ENCODE peak calls at places on chromosomes 5 and 9, in four cellular contexts. One of them, this sample, is unnamed.

GRCh38 chr5:151225475-151225874 is 1.6 kb upstream of the CCDC69 start:
- DNase-seq in HepG2: no peak
- DNase-seq in K562: no peak
- DNase-seq in A549: no peak
- DNase-seq in this sample: no peak

GRCh38 chr5:180648658-180649296 is 623 bp downstream of the FLT4 start:
- DNase-seq in A549: peak; percentile 73
- DNase-seq in K562: peak; percentile 82
- DNase-seq in HepG2: no peak
- DNase-seq in this sample: no peak

GRCh38 chr9:77649109-77649812 is 1.1 kb upstream of the GNA14 start:
- DNase-seq in K562: no peak
- DNase-seq in A549: peak; percentile 17
- DNase-seq in HepG2: peak; percentile 19
- DNase-seq in this sample: no peak

GRCh38 chr5:55225346-55225745 is 1.8 kb downstream of the MCIDAS start:
- DNase-seq in HepG2: no peak
- DNase-seq in K562: no peak
- DNase-seq in A549: no peak
- DNase-seq in this sample: no peak

GRCh38 chr5:122999947-123000563 is 36.5 kb downstream of the PPIC start:
- DNase-seq in HepG2: peak; percentile 6
- DNase-seq in A549: peak; percentile 39
- DNase-seq in K562: peak; percentile 73
- DNase-seq in this sample: peak; percentile 40

GRCh38 chr5:156356238-156356637 is 29.3 kb downstream of the SGCD start:
- DNase-seq in K562: no peak
- DNase-seq in HepG2: no peak
- DNase-seq in A549: no peak
- DNase-seq in this sample: no peak

GRCh38 chr5:147635882-147636531 is 126.1 kb upstream of the DPYSL3 start:
- DNase-seq in A549: no peak
- DNase-seq in HepG2: no peak
- DNase-seq in K562: no peak
- DNase-seq in this sample: no peak

GRCh38 chr9:107870221-107870620 is 380.7 kb upstream of the KLF4 start:
- DNase-seq in A549: no peak
- DNase-seq in HepG2: no peak
- DNase-seq in K562: no peak
- DNase-seq in this sample: no peak

GRCh38 chr5:153752890-153753289 is 262.4 kb downstream of the GRIA1 start:
- DNase-seq in K562: no peak
- DNase-seq in HepG2: no peak
- DNase-seq in A549: no peak
- DNase-seq in this sample: no peak

GRCh38 chr9:13443380-13444271 is 164.1 kb upstream of the MPDZ start:
- DNase-seq in HepG2: no peak
- DNase-seq in K562: no peak
- DNase-seq in A549: no peak
- DNase-seq in this sample: no peak

GRCh38 chr9:72445291-72446000 is 76.0 kb upstream of the TMC1 start:
- DNase-seq in K562: no peak
- DNase-seq in A549: no peak
- DNase-seq in HepG2: no peak
- DNase-seq in this sample: no peak

GRCh38 chr5:173645437-173645807 is 29.0 kb upstream of the BOD1 start:
- DNase-seq in A549: no peak
- DNase-seq in HepG2: peak; percentile 30
- DNase-seq in K562: no peak
- DNase-seq in this sample: no peak

GRCh38 chr9:125966959-125967711 is 220.0 kb downstream of the PBX3 start:
- DNase-seq in A549: no peak
- DNase-seq in K562: no peak
- DNase-seq in HepG2: no peak
- DNase-seq in this sample: no peak

GRCh38 chr5:178389796-178390195 is 157.2 kb upstream of the PHYKPL start:
- DNase-seq in A549: no peak
- DNase-seq in K562: no peak
- DNase-seq in HepG2: no peak
- DNase-seq in this sample: no peak

GRCh38 chr9:110738982-110739381 is 70.4 kb downstream of the MUSK start:
- DNase-seq in K562: no peak
- DNase-seq in HepG2: no peak
- DNase-seq in A549: no peak
- DNase-seq in this sample: no peak

GRCh38 chr5:135243194-135244191 is 155.5 kb downstream of the MACROH2A1 start:
- DNase-seq in A549: no peak
- DNase-seq in HepG2: peak; percentile 39
- DNase-seq in K562: no peak
- DNase-seq in this sample: no peak

DNA sequence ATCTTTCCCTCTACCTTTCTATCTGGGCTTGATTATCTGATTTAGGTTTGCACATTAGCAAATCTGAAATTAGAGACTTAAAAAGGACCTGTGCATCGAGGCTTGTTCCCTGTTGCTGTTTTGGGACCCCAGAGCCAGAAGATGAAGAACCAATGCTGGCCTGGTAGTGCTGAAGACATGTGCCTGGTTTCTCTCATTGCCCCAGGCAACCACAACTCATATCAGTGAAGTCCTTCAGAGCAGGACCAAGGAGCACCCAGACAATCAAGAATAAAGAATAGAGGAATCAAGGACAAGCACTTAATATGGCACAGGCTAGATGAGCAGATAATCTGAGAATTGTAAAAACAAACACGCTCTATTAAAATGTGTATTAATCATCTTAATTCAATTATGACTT is 362.7 kb downstream of the DMRTA1 start:
- DNase-seq in A549: no peak
- DNase-seq in HepG2: no peak
- DNase-seq in K562: no peak
- DNase-seq in this sample: no peak
- TF ChIP-seq POLR2AphosphoS2 in A549: no peak
- TF ChIP-seq POLR2AphosphoS2 in HepG2: no peak
- TF ChIP-seq POLR2AphosphoS2 in K562: no peak
- TF ChIP-seq POLR2AphosphoS2 in this sample: no peak

GRCh38 chr9:90998573-90998972 is 197.0 kb downstream of the SYK start:
- DNase-seq in K562: no peak
- DNase-seq in A549: no peak
- DNase-seq in HepG2: no peak
- DNase-seq in this sample: no peak
- TF ChIP-seq POLR2AphosphoS2 in K562: no peak
- TF ChIP-seq POLR2AphosphoS2 in A549: no peak
- TF ChIP-seq POLR2AphosphoS2 in HepG2: no peak
- TF ChIP-seq POLR2AphosphoS2 in this sample: no peak

DNA sequence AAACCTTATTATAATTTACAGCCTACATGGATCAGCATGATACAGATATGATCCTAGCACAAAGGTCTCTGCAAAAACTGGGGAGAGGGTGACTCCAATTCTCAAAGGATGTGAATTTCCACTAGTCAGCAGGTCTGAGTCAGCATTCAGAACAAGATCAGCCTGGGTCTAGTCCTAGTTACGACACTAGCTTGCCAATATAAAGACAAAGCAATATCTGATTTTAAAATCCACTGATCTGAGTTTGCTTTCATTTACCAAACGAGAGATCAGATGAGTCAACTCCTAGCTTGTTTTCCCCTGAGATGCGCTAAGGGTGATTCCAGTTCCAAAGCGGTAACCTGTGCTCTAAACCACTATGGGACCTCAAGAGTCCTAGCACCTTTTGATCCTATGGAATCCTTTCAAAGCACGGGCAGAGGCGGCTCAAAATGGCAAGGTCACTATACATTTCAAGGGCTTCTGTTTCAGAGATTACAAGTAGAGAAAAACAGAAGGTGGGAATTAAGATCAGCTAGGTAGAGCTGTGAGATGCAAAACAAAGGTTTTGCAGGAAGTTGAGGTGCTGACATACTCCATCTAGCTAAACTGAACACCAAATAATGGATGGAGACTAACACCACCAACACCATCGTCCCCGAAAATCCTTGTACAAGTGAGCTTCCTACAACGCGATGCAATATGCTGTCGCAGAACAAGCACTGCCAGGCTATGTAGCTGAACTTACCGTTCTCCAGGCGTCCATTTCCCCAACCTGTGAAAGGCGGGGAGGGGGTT is 935 bp downstream of the SLC25A51 start:
- DNase-seq in K562: peak; percentile 55
- DNase-seq in HepG2: peak; percentile 27
- DNase-seq in A549: no peak
- DNase-seq in this sample: no peak
- TF ChIP-seq POLR2AphosphoS2 in K562: no peak
- TF ChIP-seq POLR2AphosphoS2 in HepG2: no peak
- TF ChIP-seq POLR2AphosphoS2 in A549: no peak
- TF ChIP-seq POLR2AphosphoS2 in this sample: no peak

DNA sequence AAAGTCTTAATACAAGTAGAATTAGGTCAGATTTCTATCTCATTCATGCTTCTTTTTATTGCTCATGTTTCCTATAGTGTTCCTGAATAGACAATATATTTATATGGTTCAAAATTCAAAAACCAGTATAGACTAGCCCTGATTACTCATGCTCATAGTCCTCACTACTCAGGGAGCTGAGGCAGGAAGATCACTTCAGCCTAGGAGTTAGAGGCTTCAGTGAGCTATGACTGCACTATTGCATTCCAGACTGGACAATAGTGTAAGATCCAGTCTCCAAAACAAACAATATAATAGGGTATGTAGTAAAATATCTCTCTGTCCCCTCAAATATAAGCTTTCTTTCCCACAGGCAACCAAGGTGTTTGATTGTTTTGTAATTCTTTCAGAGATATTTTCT is 2.4 kb downstream of the ANKRD31 start:
- DNase-seq in K562: no peak
- DNase-seq in HepG2: no peak
- DNase-seq in A549: no peak
- DNase-seq in this sample: no peak
- TF ChIP-seq POLR2AphosphoS2 in K562: no peak
- TF ChIP-seq POLR2AphosphoS2 in HepG2: no peak
- TF ChIP-seq POLR2AphosphoS2 in A549: no peak
- TF ChIP-seq POLR2AphosphoS2 in this sample: no peak

GRCh38 chr9:74496819-74497749 is at the start of gene RORB:
- DNase-seq in K562: peak; percentile 49
- DNase-seq in A549: no peak
- DNase-seq in HepG2: no peak
- DNase-seq in this sample: no peak
- TF ChIP-seq POLR2AphosphoS2 in K562: no peak
- TF ChIP-seq POLR2AphosphoS2 in A549: no peak
- TF ChIP-seq POLR2AphosphoS2 in HepG2: no peak
- TF ChIP-seq POLR2AphosphoS2 in this sample: no peak

GRCh38 chr5:18970000-18970399 is 1018.0 kb downstream of the CDH18 start:
- DNase-seq in A549: no peak
- DNase-seq in K562: no peak
- DNase-seq in HepG2: no peak
- DNase-seq in this sample: no peak

GRCh38 chr5:18975624-18976023 is 1012.4 kb downstream of the CDH18 start:
- DNase-seq in A549: no peak
- DNase-seq in HepG2: no peak
- DNase-seq in K562: no peak
- DNase-seq in this sample: no peak

GRCh38 chr5:18968966-18969365 is 1019.0 kb downstream of the CDH18 start:
- DNase-seq in HepG2: no peak
- DNase-seq in K562: no peak
- DNase-seq in A549: no peak
- DNase-seq in this sample: no peak

GRCh38 chr5:18967637-18968036 is 1020.4 kb downstream of the CDH18 start:
- DNase-seq in K562: no peak
- DNase-seq in A549: no peak
- DNase-seq in HepG2: no peak
- DNase-seq in this sample: no peak

DNA sequence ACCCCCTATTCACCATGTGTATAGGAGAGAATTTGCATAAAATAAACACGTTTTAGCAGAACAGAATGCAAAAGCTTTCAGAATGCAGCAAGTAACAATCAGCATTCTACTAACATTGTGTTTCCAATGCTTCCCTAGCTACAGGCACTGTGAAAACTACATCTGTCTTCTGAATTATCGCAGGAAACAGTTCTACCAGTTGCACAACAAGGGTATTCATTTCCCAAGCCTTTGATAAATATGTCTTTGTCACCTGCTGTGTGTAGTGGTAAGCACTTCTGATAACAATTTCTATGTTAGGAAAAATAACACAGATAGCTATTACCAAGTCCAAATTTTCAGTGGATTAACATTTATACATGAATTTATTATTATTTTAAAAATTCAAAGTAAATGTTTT is 1015.8 kb downstream of the CDH18 start:
- DNase-seq in HepG2: no peak
- DNase-seq in A549: no peak
- DNase-seq in K562: no peak
- DNase-seq in this sample: no peak
- TF ChIP-seq POLR2AphosphoS2 in HepG2: no peak
- TF ChIP-seq POLR2AphosphoS2 in A549: no peak
- TF ChIP-seq POLR2AphosphoS2 in K562: no peak
- TF ChIP-seq POLR2AphosphoS2 in this sample: no peak

GRCh38 chr9:90394866-90395265 is 247.8 kb downstream of the DIRAS2 start:
- DNase-seq in K562: no peak
- DNase-seq in A549: no peak
- DNase-seq in HepG2: no peak
- DNase-seq in this sample: no peak

GRCh38 chr9:90393355-90394152 is 249.1 kb downstream of the DIRAS2 start:
- DNase-seq in K562: no peak
- DNase-seq in HepG2: peak; percentile 0
- DNase-seq in A549: no peak
- DNase-seq in this sample: no peak
- TF ChIP-seq POLR2AphosphoS2 in K562: no peak
- TF ChIP-seq POLR2AphosphoS2 in HepG2: no peak
- TF ChIP-seq POLR2AphosphoS2 in A549: no peak
- TF ChIP-seq POLR2AphosphoS2 in this sample: no peak

DNA sequence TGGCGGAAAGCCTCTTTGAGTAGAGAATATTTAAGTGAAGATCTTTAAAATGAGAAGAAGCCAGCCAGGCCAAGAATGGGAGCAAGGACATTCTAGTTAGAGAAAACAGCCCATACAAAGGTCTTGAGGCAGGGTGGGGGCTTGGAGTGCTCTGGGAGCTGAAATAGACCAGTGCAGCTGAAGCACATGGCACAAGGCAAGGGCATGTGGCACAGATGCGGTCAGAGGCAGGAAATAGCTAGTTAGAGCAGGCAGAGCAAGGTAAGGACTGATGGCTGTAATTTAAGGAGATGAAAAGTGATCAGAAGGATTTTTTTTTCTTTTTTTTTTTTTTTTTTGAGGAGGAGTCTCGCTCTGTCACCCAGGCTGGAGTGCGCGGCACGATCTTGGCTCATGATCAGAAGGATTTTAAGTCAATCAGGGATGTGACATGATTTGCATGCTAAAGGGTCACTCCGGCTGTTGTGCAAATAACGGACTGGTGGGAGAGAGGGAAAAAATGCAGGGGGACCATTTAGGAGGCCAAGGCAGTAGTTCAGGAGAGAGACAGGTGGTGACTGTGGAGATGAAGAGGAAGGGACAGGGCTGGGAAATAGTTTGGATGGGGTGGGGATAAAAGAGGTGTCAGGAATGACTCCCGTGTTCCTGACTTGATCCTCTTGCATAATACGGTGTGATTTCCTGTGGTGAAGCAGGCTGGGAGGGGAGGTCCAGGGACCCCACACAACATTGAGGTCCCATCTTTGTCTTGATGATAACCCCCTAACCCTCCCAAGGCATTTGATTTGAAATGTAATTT is 207.6 kb downstream of the HSPA4 start:
- DNase-seq in K562: no peak
- DNase-seq in A549: no peak
- DNase-seq in HepG2: no peak
- DNase-seq in this sample: no peak
- TF ChIP-seq POLR2AphosphoS2 in K562: no peak
- TF ChIP-seq POLR2AphosphoS2 in A549: no peak
- TF ChIP-seq POLR2AphosphoS2 in HepG2: no peak
- TF ChIP-seq POLR2AphosphoS2 in this sample: no peak

This sample was measured in GM12878.